ENCODE peak calls at places on chromosomes 1 and 21, in seven cellular contexts. U, C, S, H, N, J and W are unnamed samples.

GRCh38 chr1:165924096-165924495 is 96.7 kb downstream of the UCK2 start:
- DNase-seq in C (no peak), H (no peak), U (no peak), J (no peak), S (no peak), N (no peak), W (no peak)

GRCh38 chr1:204493882-204494280 is 724 bp downstream of the PIK3C2B start:
- DNase-seq in H (peak; percentile 64), U (peak; percentile 75), C (peak; percentile 65), N (peak; percentile 88), S (peak; percentile 48), J (peak; percentile 88), W (peak; percentile 40)

GRCh38 chr1:18907021-18907913 is 4.9 kb upstream of the ALDH4A1 start:
- DNase-seq in C (peak; percentile 71), U (peak; percentile 68), S (peak; percentile 64), J (peak; percentile 87), N (peak; percentile 73), H (peak; percentile 80), W (peak; percentile 74)

GRCh38 chr1:39936724-39937491 is 18.0 kb upstream of the MFSD2A start:
- DNase-seq in N (no peak), C (no peak), S (no peak), H (no peak), J (no peak), U (no peak), W (no peak)

GRCh38 chr1:38068220-38068979 is 21.8 kb upstream of the POU3F1 start:
- DNase-seq in N (no peak), J (no peak), H (no peak), C (no peak), U (no peak), S (no peak), W (no peak)

GRCh38 chr1:22936681-22937080 is 36.0 kb downstream of the LACTBL1 start:
- DNase-seq in H (no peak), S (no peak), N (no peak), J (no peak), C (no peak), U (no peak), W (no peak)

GRCh38 chr1:93827128-93827527 is 51.9 kb downstream of the DNTTIP2 start:
- DNase-seq in J (no peak), N (no peak), U (no peak), C (no peak), H (no peak), S (no peak), W (no peak)

GRCh38 chr1:202802998-202803932 is 5.0 kb downstream of the KDM5B start:
- DNase-seq in C (no peak), J (no peak), H (no peak), S (peak; percentile 57), U (peak; percentile 71), N (peak; percentile 61), W (no peak)

GRCh38 chr21:44299458-44300261 is at the start of gene PFKL:
- DNase-seq in H (peak; percentile 81), N (peak; percentile 80), C (peak; percentile 72), U (peak; percentile 61), S (peak; percentile 20), J (peak; percentile 95), W (peak; percentile 73)

GRCh38 chr1:41483960-41484844 is at the start of gene EDN2:
- DNase-seq in J (peak; percentile 90), S (no peak), C (peak; percentile 74), H (peak; percentile 51), N (peak; percentile 84), U (peak; percentile 52), W (no peak)

GRCh38 chr1:155250246-155250632 is 5.0 kb downstream of the ENTREP3 start:
- DNase-seq in C (no peak), S (no peak), U (no peak), J (no peak), H (no peak), N (no peak), W (no peak)

GRCh38 chr1:245987577-245987976 is 519.5 kb downstream of the SMYD3 start:
- DNase-seq in U (no peak), N (no peak), C (no peak), H (no peak), S (no peak), J (no peak), W (no peak)

GRCh38 chr1:240500681-240501080 is 111.3 kb downstream of the GREM2 start:
- DNase-seq in J (no peak), H (no peak), U (no peak), C (no peak), S (no peak), N (no peak), W (no peak)

GRCh38 chr1:116724765-116725375 is 29.4 kb upstream of the CD2 start:
- DNase-seq in U (peak; percentile 62), H (peak; percentile 80), S (peak; percentile 52), C (peak; percentile 44), J (no peak), N (no peak), W (no peak)

GRCh38 chr1:19045898-19046889 is 89.7 kb upstream of the IFFO2 start:
- DNase-seq in S (no peak), H (no peak), U (no peak), C (peak; percentile 17), J (no peak), N (peak; percentile 38), W (no peak)

GRCh38 chr1:176801553-176802020 is 338.6 kb downstream of the PAPPA2 start:
- DNase-seq in S (no peak), H (peak; percentile 29), J (no peak), C (no peak), U (peak; percentile 72), N (no peak), W (no peak)

GRCh38 chr1:243549108-243549507 is 293.3 kb downstream of the SDCCAG8 start:
- DNase-seq in S (peak; percentile 80), N (no peak), H (no peak), J (no peak), U (no peak), C (no peak), W (no peak)

GRCh38 chr1:5949074-5949760 is 43.0 kb downstream of the NPHP4 start:
- DNase-seq in S (no peak), H (peak; percentile 16), C (no peak), J (no peak), U (peak; percentile 10), N (no peak), W (no peak)

GRCh38 chr1:211490821-211491415 is 1.0 kb downstream of the RD3 start:
- DNase-seq in H (no peak), C (no peak), N (no peak), S (no peak), U (peak; percentile 64), J (no peak), W (no peak)

GRCh38 chr1:54956726-54957125 is 23.7 kb upstream of the TMEM61 start:
- DNase-seq in N (no peak), J (no peak), U (no peak), C (no peak), S (no peak), H (no peak), W (no peak)

GRCh38 chr1:166884040-166884642 is 8.1 kb upstream of the TADA1 start:
- DNase-seq in U (peak; percentile 87), N (peak; percentile 55), C (peak; percentile 41), J (peak; percentile 83), S (peak; percentile 12), H (peak; percentile 89), W (no peak)

GRCh38 chr1:109780982-109781381 is 17.3 kb upstream of the EPS8L3 start:
- DNase-seq in S (no peak), U (no peak), N (no peak), J (no peak), C (no peak), H (no peak), W (no peak)
- H3K4me1 ChIP-seq in S (peaks cover 20% of the 10 kb centered on the region), U (peaks cover 3% of the 10 kb centered on the region), N (peaks cover 33% of the 10 kb centered on the region), J (peaks cover 8% of the 10 kb centered on the region), C (peaks cover 11% of the 10 kb centered on the region), H (peaks cover 7% of the 10 kb centered on the region), W (peaks cover 12% of the 10 kb centered on the region)

DNA sequence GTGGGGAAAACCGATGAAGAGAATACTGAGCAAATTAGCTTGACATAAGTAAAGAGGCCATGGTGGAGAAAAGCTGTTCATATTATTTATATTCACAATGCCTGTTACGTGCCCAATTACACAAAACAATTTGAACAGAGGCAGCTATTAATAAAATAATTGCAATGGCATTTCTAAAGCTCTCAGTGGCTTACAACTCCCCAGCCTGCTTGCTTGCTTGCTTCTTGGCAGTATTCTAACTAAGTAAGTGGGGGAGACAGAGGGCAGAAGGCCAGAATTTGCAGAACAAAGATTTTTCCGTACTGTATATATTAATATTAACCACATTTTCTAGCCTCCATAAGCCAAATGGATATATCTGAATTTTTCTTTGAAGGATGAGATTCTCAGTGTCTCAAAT is 12.9 kb downstream of the PTPN14 start:
- DNase-seq in U (no peak), J (no peak), N (no peak), S (no peak), C (no peak), H (no peak), W (no peak)
- H3K4me3 ChIP-seq in U (no peak overlapping the region), J (no peak overlapping the region), N (no peak overlapping the region), S (no peak overlapping the region), C (no peak overlapping the region), H (no peak overlapping the region), W (no peak overlapping the region)

GRCh38 chr1:33429846-33430750 is 797 bp downstream of the PHC2 start:
- DNase-seq in S (no peak), C (peak; percentile 50), H (peak; percentile 45), J (peak; percentile 87), N (peak; percentile 60), U (peak; percentile 10), W (peak; percentile 48)

GRCh38 chr1:33430751-33431593 is at the start of gene PHC2:
- DNase-seq in C (peak; percentile 99), U (peak; percentile 99), J (peak; percentile 96), S (peak; percentile 94), N (peak; percentile 99), H (peak; percentile 99), W (peak; percentile 98)

GRCh38 chr1:33426906-33427305 is 4.0 kb downstream of the PHC2 start:
- DNase-seq in U (no peak), H (no peak), N (no peak), C (no peak), J (no peak), S (no peak), W (no peak)

GRCh38 chr1:33428661-33429060 is 2.2 kb downstream of the PHC2 start:
- DNase-seq in S (no peak), J (no peak), H (no peak), U (no peak), N (no peak), C (no peak), W (no peak)

GRCh38 chr1:33429332-33429731 is 1.6 kb downstream of the PHC2 start:
- DNase-seq in J (no peak), S (no peak), H (peak; percentile 44), N (no peak), U (no peak), C (no peak), W (no peak)
- H3K4me1 ChIP-seq in J (peaks cover 3% of the 10 kb centered on the region), S (peaks cover 6% of the 10 kb centered on the region), H (peaks cover 25% of the 10 kb centered on the region), N (peaks cover 17% of the 10 kb centered on the region), U (no peaks in the 10 kb centered on the region), C (peaks cover 39% of the 10 kb centered on the region), W (peaks cover 7% of the 10 kb centered on the region)

GRCh38 chr1:9037476-9038337 is 11.5 kb upstream of the SLC2A7 start:
- DNase-seq in U (no peak), C (no peak), J (no peak), N (peak; percentile 19), H (no peak), S (no peak), W (no peak)

GRCh38 chr1:9038881-9039760 is 12.9 kb upstream of the SLC2A7 start:
- DNase-seq in J (no peak), U (no peak), S (no peak), N (peak; percentile 34), H (no peak), C (no peak), W (no peak)

GRCh38 chr1:9039761-9040658 is 13.8 kb upstream of the SLC2A7 start:
- DNase-seq in J (no peak), U (no peak), H (no peak), N (peak; percentile 43), C (no peak), S (no peak), W (no peak)

GRCh38 chr1:9040659-9041030 is 14.4 kb upstream of the SLC2A7 start:
- DNase-seq in N (peak; percentile 33), S (no peak), C (no peak), U (no peak), J (no peak), H (no peak), W (no peak)

GRCh38 chr1:9038338-9038650 is 12.1 kb upstream of the SLC2A7 start:
- DNase-seq in U (no peak), S (no peak), H (no peak), C (no peak), J (no peak), N (peak; percentile 18), W (no peak)
- H3K4me3 ChIP-seq in U (no peak overlapping the region), S (no peak overlapping the region), H (no peak overlapping the region), C (no peak overlapping the region), J (no peak overlapping the region), N (no peak overlapping the region), W (no peak overlapping the region)